ENCODE peak calls at places on chromosomes 13 and 19, in five cellular contexts. P is left colon, M is gastrocnemius medialis, Z is HEK293T, L is C1 segment of cervical spinal cord. R is an unnamed sample.

GRCh38 chr19:49436381-49437017 is 4.8 kb downstream of the SLC17A7 start:
- DNase-seq in P (no peak), M (no peak), Z (no peak), L (no peak), R (no peak)

GRCh38 chr13:114108894-114109293 is 23.5 kb downstream of the RASA3 start:
- DNase-seq in P (peak; percentile 14), M (no peak), Z (no peak), L (no peak), R (peak; percentile 6)

GRCh38 chr19:50147462-50148423 is 15.3 kb downstream of the IZUMO2 start:
- DNase-seq in P (peak; percentile 82), M (peak; percentile 76), Z (peak; percentile 83), L (peak; percentile 91), R (peak; percentile 86)

GRCh38 chr19:53982611-53983010 is 8.8 kb upstream of the CACNG6 start:
- DNase-seq in P (no peak), M (no peak), Z (no peak), L (no peak), R (peak; percentile 30)

GRCh38 chr19:40279761-40280607 is 5.2 kb downstream of the AKT2 start:
- DNase-seq in P (peak; percentile 36), M (no peak), Z (no peak), L (no peak), R (no peak)

GRCh38 chr19:6108721-6109633 is 1.3 kb downstream of the RFX2 start:
- DNase-seq in P (peak; percentile 67), M (no peak), Z (no peak), L (peak; percentile 19), R (peak; percentile 66)

GRCh38 chr13:109787135-109787954 is 962 bp upstream of the IRS2 start:
- DNase-seq in P (no peak), M (no peak), Z (no peak), L (no peak), R (peak; percentile 36)

GRCh38 chr19:16261584-16262370 is 62.8 kb upstream of the KLF2 start:
- DNase-seq in P (no peak), M (no peak), Z (no peak), L (no peak), R (no peak)

GRCh38 chr13:101624981-101625380 is 172.5 kb downstream of the ITGBL1 start:
- DNase-seq in P (no peak), M (no peak), Z (no peak), L (no peak), R (no peak)

GRCh38 chr19:54638683-54639082 is 8.4 kb downstream of the LILRB1 start:
- DNase-seq in P (no peak), M (no peak), Z (no peak), L (no peak), R (no peak)

GRCh38 chr19:29598496-29598895 is 7.6 kb upstream of the POP4 start:
- DNase-seq in P (no peak), M (no peak), Z (no peak), L (no peak), R (no peak)

GRCh38 chr19:54648129-54648528 is 14.7 kb upstream of the LILRB4 start:
- DNase-seq in P (no peak), M (no peak), Z (no peak), L (no peak), R (no peak)

GRCh38 chr13:29480893-29481525 is 114.5 kb downstream of the SLC7A1 start:
- DNase-seq in P (no peak), M (no peak), Z (no peak), L (no peak), R (no peak)